ENCODE peak calls at places on chromosomes 6 and 20, in eight cellular contexts. H is OCI-LY7, C is lower leg skin, G is nephron progenitor cell, K is natural killer cell, B is GM23338, R is breast epithelium, T is neural progenitor cell. W is an unnamed sample.

GRCh38 chr6:99434702-99435530 is 9.8 kb upstream of the PNISR start:
- DNase-seq in K (no peak), C (no peak), B (peak; percentile 56), H (peak; percentile 50), G (no peak), T (no peak), R (no peak), W (peak; percentile 16)

GRCh38 chr20:43287637-43288036 is 97.9 kb upstream of the PTPRT start:
- DNase-seq in B (no peak), H (no peak), R (no peak), K (no peak), C (no peak), G (no peak), T (no peak), W (no peak)

GRCh38 chr20:51386586-51386985 is 155.9 kb downstream of the NFATC2 start:
- DNase-seq in K (no peak), T (no peak), H (peak; percentile 53), G (no peak), R (no peak), B (no peak), C (no peak), W (no peak)

GRCh38 chr20:48924711-48925109 is 3.2 kb downstream of the ARFGEF2 start:
- DNase-seq in K (no peak), G (no peak), T (no peak), R (no peak), B (no peak), C (no peak), H (no peak), W (no peak)

GRCh38 chr20:36784116-36784515 is 10.6 kb upstream of the DSN1 start:
- DNase-seq in T (no peak), C (no peak), B (no peak), K (no peak), R (no peak), H (no peak), G (no peak), W (no peak)

GRCh38 chr6:21856096-21856825 is 262.7 kb downstream of the SOX4 start:
- DNase-seq in G (no peak), R (no peak), B (no peak), K (no peak), C (no peak), H (no peak), T (no peak), W (no peak)

GRCh38 chr6:142474446-142475289 is 172.9 kb downstream of the ADGRG6 start:
- DNase-seq in T (peak; percentile 81), R (no peak), H (peak; percentile 47), G (peak; percentile 59), B (peak; percentile 93), C (no peak), K (no peak), W (no peak)

GRCh38 chr6:7153807-7154206 is 46.0 kb downstream of the RREB1 start:
- DNase-seq in H (no peak), C (no peak), R (no peak), B (no peak), K (no peak), T (no peak), G (no peak), W (no peak)

GRCh38 chr20:35972445-35972844 is 4.1 kb downstream of the CNBD2 start:
- DNase-seq in H (no peak), B (no peak), G (no peak), K (no peak), R (no peak), T (no peak), C (no peak), W (no peak)

GRCh38 chr20:2771631-2772080 is 28.8 kb downstream of the CPXM1 start:
- DNase-seq in G (no peak), H (no peak), R (no peak), K (no peak), C (no peak), B (peak; percentile 44), T (no peak), W (no peak)

GRCh38 chr20:2292711-2293110 is 3.1 kb upstream of the TGM3 start:
- DNase-seq in H (no peak), T (no peak), B (no peak), G (no peak), K (no peak), C (peak; percentile 31), R (no peak), W (no peak)

GRCh38 chr6:113205563-113205962 is 651.6 kb upstream of the MARCKS start:
- DNase-seq in R (no peak), T (no peak), B (no peak), H (no peak), C (no peak), K (no peak), G (no peak), W (no peak)

GRCh38 chr6:142846459-142846831 is 98.5 kb downstream of the HIVEP2 start:
- DNase-seq in H (no peak), R (no peak), K (no peak), C (no peak), T (no peak), G (no peak), B (no peak), W (no peak)

GRCh38 chr6:15675537-15676170 is 12.8 kb upstream of the DTNBP1 start:
- DNase-seq in T (no peak), C (no peak), B (no peak), R (no peak), G (no peak), H (no peak), K (no peak), W (no peak)

GRCh38 chr6:131331146-131331545 is 195.9 kb downstream of the AKAP7 start:
- DNase-seq in G (no peak), B (no peak), C (no peak), H (no peak), T (no peak), R (no peak), K (no peak), W (no peak)

DNA sequence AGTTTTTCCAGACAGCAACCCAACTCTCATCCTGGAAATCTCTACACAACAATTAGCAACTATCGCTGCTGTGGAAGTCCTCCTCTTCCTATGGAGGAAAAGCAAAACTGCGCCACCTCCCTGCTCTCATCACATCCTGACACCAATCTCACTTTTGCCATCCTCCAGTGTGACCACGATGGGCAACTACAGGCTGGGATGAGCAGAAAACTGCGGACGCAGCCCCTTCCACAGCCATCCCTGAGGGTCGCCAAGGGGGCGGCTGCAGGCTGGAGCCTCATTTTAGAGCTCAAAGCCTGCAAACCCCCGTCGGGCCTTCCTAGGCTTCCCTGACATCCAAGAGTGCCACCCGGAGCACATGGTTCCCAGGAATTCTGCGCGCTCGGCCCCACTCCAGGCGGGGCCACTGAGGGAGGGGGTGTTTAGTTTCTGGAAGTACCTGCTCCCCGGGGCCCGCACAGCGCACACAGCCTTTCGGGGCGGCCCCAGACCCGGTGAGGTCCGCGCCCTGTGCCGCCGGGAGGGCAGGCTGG is 1.2 kb downstream of the TCFL5 start:
- DNase-seq in H (no peak), K (no peak), C (no peak), T (peak; percentile 33), G (no peak), R (no peak), B (peak; percentile 32), W (no peak)
- TF ChIP-seq CTCF in H (no peak), K (no peak), C (no peak), T (peak; percentile 11), G (no peak), R (no peak), B (no peak), W (no peak)

GRCh38 chr6:12148841-12149240 is 136.7 kb downstream of the HIVEP1 start:
- DNase-seq in C (no peak), G (no peak), H (no peak), R (no peak), T (no peak), B (no peak), K (no peak), W (no peak)

GRCh38 chr6:12150812-12151432 is 138.8 kb downstream of the HIVEP1 start:
- DNase-seq in H (peak; percentile 47), K (no peak), T (peak; percentile 72), G (peak; percentile 46), B (peak; percentile 75), C (no peak), R (no peak), W (peak; percentile 21)

GRCh38 chr6:12148317-12148801 is 136.2 kb downstream of the HIVEP1 start:
- DNase-seq in H (no peak), B (no peak), T (no peak), R (no peak), G (no peak), K (no peak), C (no peak), W (no peak)

GRCh38 chr6:12149944-12150510 is 137.9 kb downstream of the HIVEP1 start:
- DNase-seq in K (no peak), H (no peak), B (no peak), R (no peak), G (no peak), T (no peak), C (no peak), W (no peak)

DNA sequence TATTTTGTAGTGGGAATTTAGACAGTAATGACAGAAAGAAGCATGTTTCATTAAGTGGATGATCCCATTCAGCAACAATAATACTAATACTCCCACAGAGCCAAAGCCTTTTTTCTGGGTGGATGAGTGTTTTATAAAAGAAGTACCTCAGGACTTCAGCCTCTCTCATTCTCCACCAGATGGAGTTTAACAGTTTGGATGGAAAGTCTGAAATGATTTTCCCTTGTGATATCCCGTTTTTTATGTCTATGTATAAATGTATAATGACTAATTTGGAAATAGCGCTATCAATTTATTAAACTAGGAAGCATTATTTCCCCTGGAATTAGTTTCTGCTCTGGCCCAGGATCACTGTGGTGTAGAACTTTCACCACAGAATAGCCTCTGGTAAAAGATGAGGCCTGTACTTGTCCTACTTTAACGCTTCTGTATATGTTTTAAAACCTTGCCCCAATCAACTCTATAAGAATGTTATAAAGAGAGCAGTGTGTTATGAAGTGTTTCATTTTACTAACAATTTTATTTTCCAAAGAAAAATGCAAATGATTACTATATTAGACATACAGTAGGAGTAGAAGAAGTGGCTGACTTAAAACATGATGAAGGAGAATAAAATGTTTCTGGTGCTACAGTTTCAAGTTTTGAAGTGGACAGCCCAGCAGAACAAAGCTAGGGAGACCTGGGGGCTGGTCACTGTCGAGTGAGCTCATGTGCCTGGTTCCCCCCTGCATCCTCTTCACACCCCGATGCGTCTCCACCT is 135.6 kb downstream of the HIVEP1 start:
- DNase-seq in R (no peak), H (no peak), K (no peak), T (no peak), G (no peak), C (no peak), B (no peak), W (no peak)
- TF ChIP-seq CTCF in R (no peak), H (no peak), K (no peak), T (peak; percentile 28), G (no peak), C (no peak), B (peak; percentile 14), W (no peak)

GRCh38 chr20:11261533-11262000 is 587.8 kb upstream of the JAG1 start:
- DNase-seq in H (no peak), R (no peak), B (no peak), T (no peak), C (no peak), G (no peak), K (no peak), W (no peak)
- TF ChIP-seq CTCF in H (no peak), R (no peak), B (no peak), T (no peak), C (no peak), G (no peak), K (no peak), W (no peak)

DNA sequence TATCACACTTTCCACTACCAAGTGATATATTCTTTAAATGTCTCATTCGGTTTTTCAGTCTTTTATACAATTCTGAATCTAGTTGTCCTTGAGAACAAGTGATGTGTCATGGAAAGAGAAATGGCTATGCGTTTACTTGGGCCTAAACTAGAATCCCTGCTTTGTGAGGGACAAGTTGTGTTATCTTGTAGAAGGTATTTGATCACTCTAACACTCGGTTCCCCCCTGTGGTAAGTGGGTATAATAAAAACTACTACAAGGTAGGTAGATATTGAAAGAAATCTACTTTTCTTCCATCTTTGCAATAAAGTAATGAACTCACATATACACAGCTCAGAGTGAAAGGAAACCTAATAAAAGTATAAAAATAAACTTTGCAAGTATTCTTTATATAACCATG is 108.9 kb downstream of the MANEA start:
- DNase-seq in B (peak; percentile 22), H (no peak), T (no peak), C (no peak), G (no peak), K (no peak), R (no peak), W (no peak)
- TF ChIP-seq CTCF in B (peak; percentile 30), H (no peak), T (no peak), C (no peak), G (no peak), K (no peak), R (no peak), W (no peak)

W was measured in B cell.